ENCODE peak calls at places on chromosome 3, in ten cellular contexts. T is vagina; C is cardiac muscle cell; U is CD8-positive, alpha-beta T cell; L is pancreas; N is fibroblast of lung; A is colonic mucosa; D is DND-41; F is effector memory CD4-positive, alpha-beta T cell; X is right atrium auricular region. V is an unnamed sample. For H3K4me1, the result is how much of the 10 kb centered on the place peaks cover.

GRCh38 chr3:123104550-123104949 is 37.7 kb downstream of the PDIA5 start:
- DNase-seq in N (peak), L (no peak), D (no peak), C (peak), X (no peak), T (no peak), A (no peak), U (no peak), F (no peak), V (no peak)

GRCh38 chr3:53216723-53217122 is 39.1 kb downstream of the TKT start:
- DNase-seq in X (no peak), A (no peak), C (no peak), T (no peak), D (no peak), L (no peak), F (no peak), N (no peak), U (no peak), V (no peak)

GRCh38 chr3:113454057-113454456 is 12.8 kb upstream of the CFAP44 start:
- DNase-seq in U (no peak), L (no peak), T (no peak), C (no peak), A (no peak), F (no peak), D (no peak), N (no peak), X (no peak), V (no peak)

GRCh38 chr3:12969487-12969886 is 103.7 kb downstream of the IQSEC1 start:
- DNase-seq in F (no peak), U (no peak), A (no peak), X (no peak), D (no peak), C (no peak), L (no peak), N (no peak), T (no peak), V (no peak)

GRCh38 chr3:66304293-66304692 is 83.5 kb downstream of the SLC25A26 start:
- DNase-seq in C (no peak), F (no peak), X (no peak), T (no peak), L (no peak), U (no peak), D (no peak), N (no peak), A (no peak), V (no peak)

GRCh38 chr3:185420762-185421161 is 57.8 kb downstream of the MAP3K13 start:
- DNase-seq in L (peak), A (peak), X (no peak), T (no peak), N (peak), C (peak), D (no peak), U (no peak), F (no peak), V (no peak)

GRCh38 chr3:150547045-150547753 is 612 bp downstream of the EIF2A start:
- DNase-seq in C (peak), F (no peak), N (peak), U (no peak), X (no peak), A (no peak), L (no peak), D (no peak), T (no peak), V (no peak)

GRCh38 chr3:107106316-107106715 is 270.9 kb upstream of the CCDC54 start:
- DNase-seq in L (no peak), U (no peak), D (no peak), N (peak), A (no peak), C (peak), F (no peak), X (no peak), T (no peak), V (no peak)

GRCh38 chr3:102673271-102674115 is 238.7 kb downstream of the ZPLD1 start:
- DNase-seq in X (peak), C (peak), L (peak), F (no peak), T (no peak), U (peak), N (peak), D (peak), A (peak), V (no peak)

GRCh38 chr3:102225407-102226132 is 209.2 kb upstream of the ZPLD1 start:
- DNase-seq in F (no peak), X (no peak), N (peak), L (peak), D (no peak), T (no peak), U (no peak), A (no peak), C (peak), V (no peak)

GRCh38 chr3:139676634-139677197 is 1.1 kb downstream of the NMNAT3 start:
- DNase-seq in T (no peak), D (no peak), L (no peak), A (no peak), F (no peak), N (no peak), X (no peak), U (no peak), C (no peak), V (no peak)

GRCh38 chr3:5017953-5018531 is 38.8 kb downstream of the BHLHE40 start:
- DNase-seq in L (peak), N (peak), X (peak), U (no peak), D (no peak), A (peak), T (no peak), C (peak), F (no peak), V (no peak)

GRCh38 chr3:129230311-129231019 is 18.9 kb upstream of the COPG1 start:
- DNase-seq in T (no peak), A (no peak), D (no peak), X (no peak), N (peak), L (no peak), F (no peak), C (peak), U (no peak), V (peak)

GRCh38 chr3:27559835-27560234 is 75.7 kb upstream of the SLC4A7 start:
- DNase-seq in X (peak), A (peak), D (no peak), U (no peak), F (no peak), N (peak), C (peak), T (no peak), L (no peak), V (no peak)

GRCh38 chr3:102053375-102053989 is 204.2 kb downstream of the NFKBIZ start:
- DNase-seq in X (no peak), N (peak), D (no peak), L (no peak), T (no peak), C (peak), F (no peak), U (no peak), A (no peak), V (no peak)

GRCh38 chr3:97662808-97663207 is 101.8 kb upstream of the ARL6 start:
- DNase-seq in T (no peak), X (no peak), D (no peak), A (no peak), N (no peak), C (no peak), L (no peak), U (no peak), F (no peak), V (no peak)

GRCh38 chr3:162984752-162985151 is 1488.1 kb downstream of the OTOL1 start:
- DNase-seq in D (no peak), T (no peak), X (no peak), N (no peak), A (no peak), L (no peak), F (no peak), U (no peak), C (peak), V (no peak)

GRCh38 chr3:23455775-23456174 is 252.6 kb downstream of the UBE2E2 start:
- DNase-seq in D (no peak), A (no peak), U (no peak), X (no peak), L (no peak), T (no peak), C (peak), N (peak), F (no peak), V (no peak)

GRCh38 chr3:194080913-194081800 is 54.8 kb upstream of the HES1 start:
- DNase-seq in U (no peak), X (no peak), D (no peak), F (no peak), T (no peak), L (no peak), C (no peak), A (peak), N (no peak), V (no peak)

DNA sequence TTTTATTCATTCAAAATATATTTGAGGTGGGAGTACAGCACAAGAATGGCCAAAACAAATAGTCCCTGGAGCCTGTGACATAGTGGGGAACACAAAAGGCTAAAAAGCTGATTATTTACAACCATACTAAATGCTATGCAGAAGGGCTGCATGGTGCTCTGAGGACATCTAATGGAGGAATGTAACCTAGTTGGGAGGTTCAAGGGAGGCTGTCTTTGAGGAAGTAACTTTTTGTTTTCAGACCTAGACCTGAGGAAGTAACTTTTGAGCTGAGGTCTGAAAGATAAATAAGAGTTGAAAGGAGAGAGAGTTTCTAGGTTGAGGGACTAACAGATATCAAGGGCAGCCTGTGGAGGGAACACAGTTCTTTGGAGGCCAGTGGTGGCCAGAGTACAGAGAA is 34.8 kb upstream of the RASA2 start:
- DNase-seq in N (peak), C (peak), A (no peak), L (no peak), X (no peak), F (no peak), D (peak), T (no peak), U (peak), V (no peak)
- H3K27ac ChIP-seq in N (no peak), C (no peak), A (no peak), L (no peak), X (no peak), F (no peak), D (no peak), T (peak), U (no peak), V (no peak)

GRCh38 chr3:141434255-141434654 is 52.6 kb upstream of the RASA2 start:
- DNase-seq in N (no peak), L (no peak), F (no peak), D (no peak), A (no peak), X (no peak), C (no peak), T (no peak), U (no peak), V (no peak)

GRCh38 chr3:141432904-141433303 is 53.9 kb upstream of the RASA2 start:
- DNase-seq in L (no peak), A (no peak), C (no peak), X (no peak), F (no peak), T (no peak), D (no peak), N (no peak), U (no peak), V (no peak)

GRCh38 chr3:141439589-141439988 is 47.2 kb upstream of the RASA2 start:
- DNase-seq in T (no peak), U (no peak), N (no peak), L (no peak), C (no peak), D (no peak), X (no peak), A (no peak), F (no peak), V (no peak)

GRCh38 chr3:141431411-141432378 is 55.1 kb upstream of the RASA2 start:
- DNase-seq in U (no peak), L (no peak), T (no peak), C (no peak), D (no peak), A (no peak), F (no peak), X (no peak), N (no peak), V (no peak)

DNA sequence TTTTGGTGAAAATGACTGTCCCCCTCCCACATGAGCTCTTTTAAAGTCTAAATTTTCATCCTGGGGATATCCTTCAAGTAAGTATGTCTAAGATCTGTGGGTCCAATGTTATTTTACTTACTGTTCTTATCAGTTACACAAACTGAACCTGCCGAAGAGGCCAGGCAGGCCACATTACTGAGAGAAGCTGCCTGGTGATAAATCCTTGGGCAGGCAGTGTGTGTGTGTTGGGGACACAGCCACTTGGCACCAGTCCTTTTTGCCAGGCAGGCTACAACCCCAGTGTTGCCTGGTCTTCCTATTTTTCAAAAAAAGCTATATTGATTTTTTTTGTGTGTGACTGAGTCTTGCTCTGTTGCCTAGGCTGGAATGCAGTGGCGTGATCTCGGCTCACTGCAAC is 50.6 kb upstream of the RASA2 start:
- DNase-seq in X (no peak), A (no peak), F (no peak), C (no peak), T (no peak), D (no peak), U (no peak), N (no peak), L (peak), V (no peak)
- H3K4me1 ChIP-seq in X (half or more), A (under half), F (under half), C (under half), T (under half), D (under half), U (under half), N (under half), L (under half), V (under half)

DNA sequence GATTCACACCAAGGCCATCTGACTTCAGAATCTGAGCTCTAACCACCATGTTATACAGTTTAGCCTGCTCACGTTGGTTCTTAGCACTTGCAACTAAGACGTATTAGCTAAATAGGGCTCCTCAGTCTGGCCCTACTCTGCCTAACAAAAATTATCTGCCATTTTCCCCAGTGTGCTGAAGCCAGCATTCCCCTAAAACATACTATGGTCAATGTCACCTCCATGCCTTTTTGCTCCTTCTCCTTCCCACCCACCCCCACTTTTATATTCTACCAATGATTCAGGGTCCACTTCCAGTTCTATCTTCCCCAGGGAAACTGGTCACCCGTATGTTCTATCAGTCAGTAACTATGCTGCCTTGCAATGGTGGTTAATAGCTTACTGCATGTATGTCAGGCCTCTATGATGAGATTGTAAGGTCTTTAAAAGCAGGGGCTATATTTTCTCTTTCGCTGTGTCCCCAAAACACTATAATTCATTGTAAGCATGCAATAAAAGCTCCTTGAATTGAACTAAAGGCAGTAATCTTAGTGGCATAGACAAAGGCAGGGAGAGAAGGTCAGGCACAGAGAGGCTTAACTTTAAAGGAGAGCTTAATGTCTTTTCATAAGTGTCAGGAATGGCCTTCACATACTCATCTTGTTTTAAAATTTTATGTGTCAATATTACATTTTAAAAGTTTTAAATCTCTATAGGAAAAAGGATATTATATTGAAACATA is 23.3 kb downstream of the POPDC2 start:
- DNase-seq in L (no peak), N (no peak), X (no peak), C (no peak), U (no peak), F (no peak), T (no peak), A (no peak), D (no peak), V (no peak)
- H3K27ac ChIP-seq in L (no peak), N (peak), X (peak), C (peak), U (no peak), F (no peak), T (peak), A (peak), D (no peak), V (no peak)

GRCh38 chr3:152322756-152323155 is 54.0 kb downstream of the MBNL1 start:
- DNase-seq in C (peak), D (no peak), X (no peak), A (no peak), N (peak), F (no peak), U (no peak), T (no peak), L (no peak), V (no peak)
- H3K4me1 ChIP-seq in C (under half), D (under half), X (half or more), A (under half), N (under half), F (under half), U (half or more), T (half or more), L (under half), V (under half)

DNA sequence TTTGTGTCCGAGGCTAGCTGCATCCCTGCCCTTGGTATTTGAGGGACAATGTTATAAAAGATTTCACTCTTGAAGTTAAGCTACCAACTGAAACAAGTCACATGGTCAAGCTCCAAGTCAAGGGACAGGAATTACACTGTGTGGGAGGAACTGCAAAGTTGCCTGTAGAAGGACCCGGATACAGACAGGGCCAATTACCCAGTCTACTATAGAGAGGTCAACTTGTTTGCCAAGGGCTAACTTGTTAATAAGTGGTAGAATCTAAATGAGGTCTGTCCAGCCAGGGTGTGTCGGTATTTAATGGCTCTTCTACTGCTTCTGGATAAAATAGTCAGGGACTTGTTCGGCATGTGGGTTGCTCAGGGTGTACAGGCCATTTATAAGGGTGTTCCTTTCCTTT is 55.7 kb downstream of the PTPRG start:
- DNase-seq in T (no peak), N (peak), A (no peak), D (no peak), F (no peak), U (no peak), L (no peak), X (no peak), C (no peak), V (no peak)
- H3K27ac ChIP-seq in T (no peak), N (no peak), A (no peak), D (no peak), F (no peak), U (no peak), L (no peak), X (peak), C (no peak), V (no peak)

DNA sequence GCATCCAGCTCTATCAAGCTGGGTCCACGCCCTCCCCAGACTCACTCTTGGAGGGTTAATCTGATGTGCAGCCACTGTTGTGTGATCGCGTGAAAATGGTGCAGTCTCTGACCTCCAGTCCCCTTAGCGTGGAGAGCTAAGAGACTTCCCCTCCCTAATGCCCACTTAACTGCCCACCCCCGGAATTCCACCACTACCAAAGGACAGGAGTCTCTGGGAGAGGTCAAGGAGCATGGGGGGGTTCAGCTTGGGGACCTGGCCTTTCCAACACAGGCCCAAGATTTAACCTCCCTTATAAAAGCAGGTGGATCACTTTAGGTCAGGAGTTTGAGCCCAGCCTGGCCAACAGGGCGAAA is 48.8 kb downstream of the CCDC12 start:
- DNase-seq in D (no peak), X (no peak), F (no peak), L (no peak), C (no peak), T (no peak), N (no peak), U (no peak), A (no peak), V (no peak)
- H3K4me1 ChIP-seq in D (under half), X (half or more), F (under half), L (under half), C (under half), T (half or more), N (under half), U (half or more), A (under half), V (under half)

V was measured in RWPE2.